ENCODE peak calls at places on chromosome 3, in ten cellular contexts. P, J, Q, O, D, V, X, Z, G and W are unnamed samples. For H3K4me1, the result is how much of the 10 kb centered on the place peaks cover.

GRCh38 chr3:131880948-131881347 is 153.9 kb downstream of the CPNE4 start:
- DNase-seq in P (no peak), J (no peak), Q (no peak), O (no peak), D (no peak), V (no peak), X (no peak), Z (no peak), G (no peak), W (no peak)

GRCh38 chr3:62051506-62051905 is 321.8 kb downstream of the FEZF2 start:
- DNase-seq in P (no peak), J (peak), Q (peak), O (no peak), D (no peak), V (peak), X (peak), Z (peak), G (no peak), W (no peak)

GRCh38 chr3:178202199-178202598 is 334.0 kb upstream of the KCNMB2 start:
- DNase-seq in P (no peak), J (no peak), Q (no peak), O (no peak), D (no peak), V (no peak), X (no peak), Z (no peak), G (no peak), W (no peak)

GRCh38 chr3:141649871-141650270 is 88.2 kb upstream of the RNF7 start:
- DNase-seq in P (no peak), J (no peak), Q (no peak), O (no peak), D (no peak), V (no peak), X (no peak), Z (no peak), G (no peak), W (no peak)

GRCh38 chr3:99344216-99344615 is 294.2 kb upstream of the COL8A1 start:
- DNase-seq in P (no peak), J (no peak), Q (no peak), O (no peak), D (no peak), V (no peak), X (no peak), Z (peak), G (no peak), W (no peak)

GRCh38 chr3:44030690-44031344 is 210.9 kb upstream of the TOPAZ1 start:
- DNase-seq in P (no peak), J (no peak), Q (no peak), O (no peak), D (no peak), V (no peak), X (no peak), Z (no peak), G (no peak), W (no peak)

GRCh38 chr3:56667973-56668579 is 15.0 kb downstream of the TASOR start:
- DNase-seq in P (no peak), J (no peak), Q (no peak), O (no peak), D (no peak), V (no peak), X (no peak), Z (no peak), G (no peak), W (peak)

GRCh38 chr3:194031867-194032635 is 103.9 kb upstream of the HES1 start:
- DNase-seq in P (no peak), J (peak), Q (no peak), O (no peak), D (no peak), V (no peak), X (no peak), Z (no peak), G (no peak), W (no peak)

GRCh38 chr3:124773351-124774304 is 43.4 kb downstream of the UMPS start:
- DNase-seq in P (no peak), J (no peak), Q (no peak), O (no peak), D (no peak), V (no peak), X (no peak), Z (no peak), G (no peak), W (no peak)

GRCh38 chr3:33358172-33358781 is 81.0 kb downstream of the FBXL2 start:
- DNase-seq in P (no peak), J (no peak), Q (no peak), O (no peak), D (no peak), V (no peak), X (no peak), Z (no peak), G (no peak), W (no peak)

GRCh38 chr3:114746502-114746901 is 400.6 kb downstream of the ZBTB20 start:
- DNase-seq in P (no peak), J (no peak), Q (no peak), O (no peak), D (no peak), V (no peak), X (no peak), Z (no peak), G (no peak), W (no peak)

GRCh38 chr3:167656821-167657220 is 3.1 kb upstream of the WDR49 start:
- DNase-seq in P (no peak), J (no peak), Q (no peak), O (no peak), D (no peak), V (no peak), X (no peak), Z (no peak), G (no peak), W (no peak)

GRCh38 chr3:190701096-190701532 is 161.4 kb downstream of the GMNC start:
- DNase-seq in P (no peak), J (peak), Q (peak), O (no peak), D (no peak), V (peak), X (peak), Z (peak), G (no peak), W (peak)

GRCh38 chr3:70156808-70157207 is 155.6 kb downstream of the MDFIC2 start:
- DNase-seq in P (no peak), J (no peak), Q (no peak), O (no peak), D (no peak), V (no peak), X (no peak), Z (no peak), G (no peak), W (no peak)

GRCh38 chr3:39637807-39638206 is 170.3 kb downstream of the MOBP start:
- DNase-seq in P (no peak), J (no peak), Q (peak), O (no peak), D (no peak), V (no peak), X (peak), Z (peak), G (no peak), W (peak)

GRCh38 chr3:6799264-6799915 is 61.5 kb upstream of the GRM7 start:
- DNase-seq in P (no peak), J (peak), Q (peak), O (no peak), D (no peak), V (no peak), X (peak), Z (no peak), G (no peak), W (peak)

GRCh38 chr3:81829946-81830345 is 68.5 kb upstream of the GBE1 start:
- DNase-seq in P (no peak), J (no peak), Q (no peak), O (no peak), D (no peak), V (no peak), X (no peak), Z (no peak), G (no peak), W (no peak)

GRCh38 chr3:109806929-109807328 is 469.6 kb upstream of the DPPA4 start:
- DNase-seq in P (no peak), J (no peak), Q (peak), O (no peak), D (no peak), V (no peak), X (peak), Z (peak), G (no peak), W (no peak)

GRCh38 chr3:5188419-5189405 is 1.2 kb downstream of the EDEM1 start:
- DNase-seq in P (no peak), J (peak), Q (no peak), O (no peak), D (no peak), V (peak), X (peak), Z (peak), G (no peak), W (peak)

GRCh38 chr3:155948476-155948875 is 78.0 kb downstream of the GMPS start:
- DNase-seq in P (no peak), J (no peak), Q (no peak), O (no peak), D (no peak), V (no peak), X (no peak), Z (peak), G (no peak), W (no peak)

GRCh38 chr3:70882104-70882503 is 569.7 kb upstream of the MDFIC2 start:
- DNase-seq in P (no peak), J (no peak), Q (no peak), O (no peak), D (no peak), V (no peak), X (no peak), Z (peak), G (no peak), W (no peak)

GRCh38 chr3:168040624-168041208 is 55.0 kb downstream of the GOLIM4 start:
- DNase-seq in P (no peak), J (no peak), Q (peak), O (no peak), D (no peak), V (no peak), X (peak), Z (peak), G (no peak), W (no peak)

GRCh38 chr3:150402217-150402616 is 5.9 kb upstream of the TSC22D2 start:
- DNase-seq in P (no peak), J (no peak), Q (no peak), O (no peak), D (no peak), V (no peak), X (no peak), Z (no peak), G (no peak), W (no peak)

GRCh38 chr3:157335677-157336076 is 101.0 kb upstream of the PTX3 start:
- DNase-seq in P (no peak), J (no peak), Q (no peak), O (no peak), D (no peak), V (no peak), X (no peak), Z (peak), G (no peak), W (no peak)

GRCh38 chr3:193857996-193858395 is 265.0 kb downstream of the OPA1 start:
- DNase-seq in P (no peak), J (no peak), Q (no peak), O (no peak), D (no peak), V (no peak), X (no peak), Z (peak), G (no peak), W (peak)

GRCh38 chr3:108947855-108948254 is 5.8 kb downstream of the GUCA1C start:
- DNase-seq in P (no peak), J (no peak), Q (no peak), O (no peak), D (no peak), V (no peak), X (no peak), Z (no peak), G (no peak), W (no peak)

GRCh38 chr3:194224937-194225422 is 89.0 kb downstream of the HES1 start:
- DNase-seq in P (no peak), J (no peak), Q (no peak), O (no peak), D (no peak), V (no peak), X (no peak), Z (no peak), G (no peak), W (no peak)

GRCh38 chr3:38829404-38829803 is 13.4 kb upstream of the SCN10A start:
- DNase-seq in P (no peak), J (no peak), Q (no peak), O (no peak), D (peak), V (no peak), X (peak), Z (peak), G (peak), W (peak)

GRCh38 chr3:160479376-160479775 is 29.8 kb upstream of the TRIM59 start:
- DNase-seq in P (no peak), J (no peak), Q (no peak), O (no peak), D (no peak), V (no peak), X (no peak), Z (no peak), G (no peak), W (no peak)

GRCh38 chr3:160480931-160481330 is 31.3 kb upstream of the TRIM59 start:
- DNase-seq in P (no peak), J (no peak), Q (no peak), O (no peak), D (no peak), V (no peak), X (no peak), Z (peak), G (no peak), W (no peak)

GRCh38 chr3:160478338-160478737 is 28.8 kb upstream of the TRIM59 start:
- DNase-seq in P (no peak), J (no peak), Q (no peak), O (no peak), D (no peak), V (no peak), X (no peak), Z (peak), G (no peak), W (no peak)

GRCh38 chr3:160482796-160483195 is 33.2 kb upstream of the TRIM59 start:
- DNase-seq in P (no peak), J (no peak), Q (no peak), O (no peak), D (no peak), V (no peak), X (no peak), Z (no peak), G (no peak), W (no peak)

GRCh38 chr3:160481856-160482255 is 32.3 kb upstream of the TRIM59 start:
- DNase-seq in P (no peak), J (no peak), Q (no peak), O (no peak), D (no peak), V (no peak), X (peak), Z (no peak), G (no peak), W (no peak)
- H3K27ac ChIP-seq in P (no peak), J (no peak), Q (no peak), O (no peak), D (no peak), V (no peak), X (no peak), Z (no peak), G (no peak), W (no peak)

DNA sequence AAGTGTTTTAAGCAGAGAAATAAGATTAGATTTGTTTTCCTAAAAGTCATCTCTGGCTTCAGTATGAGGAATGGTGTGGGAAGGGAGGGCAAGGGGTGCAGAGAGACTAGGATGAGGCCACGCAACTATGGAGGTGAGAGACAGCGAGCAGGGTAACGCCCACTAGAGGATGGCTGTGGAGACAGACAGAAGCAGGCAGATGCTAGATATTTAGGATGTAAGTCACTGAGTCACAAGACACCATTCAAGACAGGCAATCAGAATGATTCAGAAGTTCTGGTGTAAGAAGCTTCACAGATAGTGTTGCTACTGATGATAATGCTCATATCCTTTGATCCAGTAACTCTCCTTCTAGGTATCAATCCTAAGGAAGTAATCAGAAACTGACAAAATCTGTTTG is 19.1 kb downstream of the HSPBAP1 start:
- DNase-seq in P (no peak), J (no peak), Q (no peak), O (no peak), D (no peak), V (no peak), X (no peak), Z (peak), G (no peak), W (peak)
- TF ChIP-seq CTCF in P (no peak), J (no peak), Q (no peak), O (no peak), D (no peak), V (no peak), X (no peak), Z (no peak), G (no peak), W (peak)

GRCh38 chr3:50605901-50606326 is 5.7 kb downstream of the CISH start:
- DNase-seq in P (no peak), J (no peak), Q (no peak), O (no peak), D (no peak), V (peak), X (no peak), Z (no peak), G (peak), W (no peak)
- H3K4me1 ChIP-seq in P (under half), J (half or more), Q (under half), O (half or more), D (under half), V (half or more), X (half or more), Z (under half), G (half or more), W (under half)

GRCh38 chr3:31550452-31551251 is 17.9 kb downstream of the STT3B start:
- DNase-seq in P (no peak), J (no peak), Q (no peak), O (no peak), D (no peak), V (no peak), X (peak), Z (peak), G (no peak), W (peak)
- H3K27ac ChIP-seq in P (no peak), J (no peak), Q (no peak), O (no peak), D (no peak), V (no peak), X (no peak), Z (no peak), G (no peak), W (no peak)

GRCh38 chr3:192675958-192676649 is 51.2 kb downstream of the FGF12 start:
- DNase-seq in P (no peak), J (no peak), Q (no peak), O (no peak), D (no peak), V (no peak), X (no peak), Z (no peak), G (no peak), W (no peak)
- TF ChIP-seq CTCF in P (no peak), J (no peak), Q (no peak), O (no peak), D (no peak), V (no peak), X (no peak), Z (no peak), G (no peak), W (no peak)

GRCh38 chr3:152400912-152401311 is 132.2 kb downstream of the MBNL1 start:
- DNase-seq in P (no peak), J (no peak), Q (no peak), O (no peak), D (no peak), V (no peak), X (no peak), Z (peak), G (no peak), W (no peak)
- H3K4me1 ChIP-seq in P (under half), J (half or more), Q (under half), O (under half), D (half or more), V (half or more), X (under half), Z (under half), G (half or more), W (under half)

DNA sequence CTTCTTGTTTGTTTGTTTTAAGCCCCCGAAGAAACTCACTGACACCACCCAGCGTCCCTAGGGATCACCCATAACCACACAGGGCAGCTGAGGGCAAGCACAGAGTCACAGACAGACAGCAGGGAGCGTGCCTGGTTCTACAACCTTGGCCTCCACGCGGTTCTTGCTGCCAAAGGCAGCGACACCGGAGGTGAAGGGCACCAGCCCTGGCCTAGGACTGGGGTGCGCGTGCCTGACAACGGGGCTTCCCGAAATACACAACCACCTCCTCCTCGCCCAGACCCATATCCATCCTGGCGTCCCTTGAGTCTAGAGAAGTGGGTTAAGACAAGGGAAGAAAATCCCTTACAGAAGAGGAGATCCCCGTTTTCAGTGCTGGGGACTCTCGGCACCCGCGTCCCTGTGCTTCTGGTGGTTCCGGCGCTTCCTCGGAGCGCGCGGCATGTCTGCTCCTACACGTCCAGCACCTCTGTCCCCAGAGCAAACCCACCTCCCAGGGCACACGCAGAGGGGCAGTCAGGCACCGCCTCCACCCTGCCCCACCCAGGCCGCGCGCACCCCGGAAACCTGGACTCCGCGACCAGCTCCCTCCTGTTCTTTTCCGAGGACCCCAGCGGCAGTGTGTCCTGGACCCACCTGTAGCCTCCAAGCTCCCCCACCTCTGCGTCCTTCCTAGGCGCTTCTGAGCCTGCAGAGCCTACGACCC is 911 bp downstream of the RFTN1 start:
- DNase-seq in P (no peak), J (peak), Q (no peak), O (no peak), D (peak), V (peak), X (no peak), Z (no peak), G (peak), W (no peak)
- H3K27ac ChIP-seq in P (peak), J (peak), Q (no peak), O (peak), D (peak), V (peak), X (no peak), Z (peak), G (peak), W (peak)